ENCODE peak calls at places on chromosomes 4 and X, in seven cellular contexts. N is effector memory CD4-positive, alpha-beta T cell; P is lower lobe of right lung; B is psoas muscle; U is RWPE2; K is cardiac muscle cell; R is SK-N-SH. O is an unnamed sample. For H3K4me1 and H3K36me3, the result is how much of the 10 kb centered on the place peaks cover.

GRCh38 chr4:6221851-6222760 is 21.8 kb upstream of the JAKMIP1 start:
- DNase-seq in R (peak), P (no peak), U (no peak), K (peak), N (peak), B (no peak), O (no peak)

GRCh38 chrX:124033821-124034220 is 72.3 kb downstream of the STAG2 start:
- DNase-seq in K (peak), R (no peak), B (no peak), U (no peak), P (no peak), N (no peak), O (no peak)

GRCh38 chr4:154036856-154037255 is 248.0 kb upstream of the SFRP2 start:
- DNase-seq in N (no peak), K (no peak), P (no peak), R (no peak), B (no peak), U (no peak), O (no peak)

GRCh38 chr4:112604590-112604989 is 32.1 kb downstream of the ZGRF1 start:
- DNase-seq in K (peak), N (peak), P (no peak), R (peak), U (no peak), B (no peak), O (peak)

GRCh38 chr4:683982-684571 is 4.9 kb downstream of the SLC49A3 start:
- DNase-seq in K (peak), R (peak), P (peak), N (no peak), B (peak), U (no peak), O (peak)

GRCh38 chr4:3253808-3254207 is 4.8 kb downstream of the MSANTD1 start:
- DNase-seq in R (no peak), B (peak), N (no peak), U (peak), K (no peak), P (peak), O (no peak)

GRCh38 chrX:22760513-22761057 is 239.2 kb upstream of the DDX53 start:
- DNase-seq in K (no peak), B (no peak), U (no peak), N (no peak), P (no peak), R (peak), O (no peak)

GRCh38 chrX:13000311-13000811 is 25.5 kb downstream of the TMSB4X start:
- DNase-seq in N (no peak), R (no peak), K (no peak), B (no peak), P (peak), U (no peak), O (no peak)

GRCh38 chrX:115259238-115259875 is 25.5 kb upstream of the LRCH2 start:
- DNase-seq in B (no peak), U (no peak), R (no peak), K (peak), P (no peak), N (no peak), O (peak)

GRCh38 chr4:187396106-187396505 is 599.5 kb upstream of the ZFP42 start:
- DNase-seq in N (no peak), U (no peak), P (no peak), K (no peak), R (no peak), B (no peak), O (no peak)

GRCh38 chr4:174834477-174834876 is 5.4 kb upstream of the GLRA3 start:
- DNase-seq in N (no peak), U (no peak), P (no peak), K (no peak), B (no peak), R (no peak), O (no peak)

GRCh38 chr4:174826660-174827059 is 2.4 kb downstream of the GLRA3 start:
- DNase-seq in U (no peak), B (no peak), P (no peak), K (no peak), N (no peak), R (no peak), O (no peak)

DNA sequence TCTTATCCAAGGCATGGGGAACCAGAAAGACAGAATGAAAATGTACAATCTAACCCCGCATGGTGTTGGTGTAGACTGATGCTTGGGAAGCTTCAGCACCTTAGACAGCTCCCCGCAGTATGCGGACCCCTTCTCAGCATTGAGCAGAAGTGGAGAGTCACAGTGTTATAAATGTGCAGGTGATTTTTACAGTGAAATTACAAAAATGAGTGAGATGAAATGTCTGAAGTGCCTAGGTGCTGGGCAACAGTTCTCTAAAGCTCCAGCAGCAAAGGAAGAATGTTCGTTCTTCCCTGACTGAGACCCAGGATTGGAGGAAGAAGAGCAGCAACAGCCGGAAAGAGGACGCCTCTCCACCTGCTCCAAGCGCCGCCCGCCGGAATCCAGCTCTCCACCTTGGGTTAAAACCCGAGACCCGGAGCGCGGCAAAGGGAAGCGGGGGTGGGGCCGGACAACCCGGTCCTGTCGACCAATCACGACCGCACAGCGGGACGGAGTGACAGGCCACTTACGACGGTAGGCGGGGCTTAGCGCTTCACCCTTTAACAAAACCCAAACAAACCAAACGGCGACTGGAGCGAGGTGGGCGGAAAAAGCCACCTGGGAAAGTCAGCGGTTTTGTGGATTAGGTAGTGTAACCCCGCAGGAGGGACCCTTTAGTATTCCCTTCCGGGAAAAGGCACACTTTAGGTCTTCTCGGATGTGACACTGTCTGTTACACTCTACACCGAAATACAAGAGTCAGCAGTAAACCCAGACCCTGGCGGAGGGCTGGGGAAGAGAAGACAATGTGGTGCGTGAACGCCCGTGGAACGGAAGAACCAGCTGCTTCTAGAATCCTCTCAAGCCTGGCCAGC is at the start of gene GLRA3:
- DNase-seq in P (peak), R (peak), B (peak), N (no peak), K (peak), U (peak), O (peak)
- H3K4me3 ChIP-seq in P (peak), R (peak), B (no peak), N (no peak), K (peak), U (peak), O (no peak)

GRCh38 chr4:113621633-113622032 is 139.9 kb downstream of the CAMK2D start:
- DNase-seq in P (no peak), K (no peak), U (no peak), B (no peak), R (no peak), N (no peak), O (no peak)
- H3K4me1 ChIP-seq in P (under half), K (under half), U (under half), B (under half), R (under half), N (under half), O (under half)

GRCh38 chr4:40822781-40823180 is 73.0 kb downstream of the NSUN7 start:
- DNase-seq in U (no peak), K (no peak), R (no peak), N (no peak), B (no peak), P (no peak), O (no peak)

GRCh38 chr4:40825014-40825838 is 75.5 kb downstream of the NSUN7 start:
- DNase-seq in R (no peak), N (no peak), K (no peak), P (no peak), U (no peak), B (no peak), O (no peak)

DNA sequence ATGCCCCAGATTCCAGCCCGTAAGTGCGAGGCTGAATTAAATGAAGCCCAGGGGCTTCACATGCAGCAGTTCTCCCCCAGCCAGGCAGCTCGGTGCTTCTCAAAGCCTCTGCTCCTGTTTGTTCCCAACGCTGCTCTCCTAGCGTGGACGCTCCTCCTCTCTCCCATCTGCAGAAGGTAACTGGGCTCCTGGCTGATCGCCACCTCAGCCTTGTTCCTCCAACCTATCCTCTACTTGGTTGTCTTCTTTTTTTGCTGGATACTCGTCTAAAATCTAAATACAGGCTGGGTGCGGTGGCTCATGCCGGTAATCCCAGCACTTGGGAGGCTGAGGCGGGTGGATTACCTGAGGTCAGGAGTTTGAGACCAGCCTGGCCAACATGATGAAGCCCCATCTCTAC is 70.3 kb downstream of the NSUN7 start:
- DNase-seq in K (no peak), B (no peak), U (no peak), R (no peak), N (no peak), P (no peak), O (no peak)
- H3K36me3 ChIP-seq in K (under half), B (half or more), U (half or more), R (under half), N (under half), P (half or more), O (under half)

GRCh38 chr4:164952551-164952950 is 24.9 kb downstream of the TRIM61 start:
- DNase-seq in R (no peak), B (no peak), P (no peak), U (no peak), K (no peak), N (no peak), O (no peak)

GRCh38 chr4:164955107-164955805 is 22.2 kb downstream of the TRIM61 start:
- DNase-seq in N (no peak), R (no peak), P (no peak), B (no peak), K (no peak), U (no peak), O (no peak)

GRCh38 chr4:164959896-164960295 is 17.6 kb downstream of the TRIM61 start:
- DNase-seq in R (no peak), B (no peak), P (no peak), U (no peak), K (peak), N (no peak), O (no peak)

DNA sequence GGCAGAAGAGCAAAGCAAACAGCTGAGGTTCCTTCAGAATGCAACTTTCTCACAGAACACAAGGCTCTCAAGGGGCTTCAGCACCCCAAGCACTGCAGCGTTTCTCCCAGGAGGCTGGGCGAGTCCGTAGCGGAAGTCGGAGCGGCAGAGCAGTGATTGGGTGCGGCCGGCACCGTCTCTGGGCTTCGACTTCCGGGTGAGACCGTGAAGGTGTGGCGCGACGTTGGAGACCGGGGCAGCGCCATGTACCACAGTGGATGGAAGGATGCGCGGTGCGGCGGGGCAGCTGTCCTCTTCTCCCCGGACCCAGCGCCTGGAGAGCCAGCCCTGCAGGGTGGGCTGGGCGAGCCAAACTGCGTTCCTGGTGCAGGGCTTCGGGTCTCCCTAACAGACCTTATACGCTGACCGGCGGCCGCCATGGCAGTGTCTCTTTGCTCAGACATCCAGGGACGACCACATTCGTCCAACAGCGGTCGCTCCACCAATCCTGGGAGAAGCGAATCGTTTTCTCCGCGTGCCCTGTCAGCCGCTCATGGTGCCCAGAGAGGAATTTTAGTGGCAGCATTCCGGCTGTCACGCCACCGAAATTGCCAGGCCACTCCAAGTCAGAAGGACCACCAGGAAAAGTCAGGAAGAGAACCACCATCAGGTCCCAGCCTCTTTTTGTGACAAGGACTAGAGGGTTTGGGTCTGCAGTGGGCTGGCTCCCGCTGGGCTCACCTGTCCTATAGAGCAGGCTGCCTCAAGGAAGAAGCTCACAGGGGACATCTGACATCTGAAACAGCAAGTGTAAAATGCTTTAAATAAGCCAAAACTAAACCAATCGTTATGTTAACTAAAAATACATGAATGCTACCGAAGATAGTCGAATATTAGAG is 20.5 kb downstream of the TRIM61 start:
- DNase-seq in U (peak), K (peak), P (peak), B (peak), N (peak), R (peak), O (no peak)
- H3K4me3 ChIP-seq in U (peak), K (peak), P (peak), B (peak), N (peak), R (peak), O (no peak)

DNA sequence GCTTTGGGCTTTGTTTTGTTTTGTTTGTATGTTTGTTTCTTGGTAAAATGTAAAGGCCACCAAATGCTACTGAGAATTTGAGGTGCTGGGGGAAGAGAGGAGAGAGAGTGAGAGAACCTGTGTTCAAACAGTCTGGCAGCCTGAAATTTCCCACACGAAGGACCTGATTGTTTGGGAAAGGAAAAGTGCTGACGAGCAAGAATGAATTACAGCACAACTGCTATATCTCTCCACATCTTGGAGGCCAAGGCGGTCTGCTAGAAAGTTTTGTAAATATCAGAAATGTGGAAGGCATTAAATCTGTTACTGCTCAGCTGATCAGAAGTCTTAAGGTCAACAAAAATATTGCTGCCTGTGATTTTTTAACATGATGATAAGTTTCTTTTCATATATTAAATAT is 170.5 kb downstream of the PALLD start:
- DNase-seq in R (no peak), B (no peak), P (no peak), N (no peak), K (no peak), U (no peak), O (no peak)
- H3K4me1 ChIP-seq in R (under half), B (under half), P (under half), N (under half), K (under half), U (under half), O (under half)

GRCh38 chrX:71599965-71600364 is 18.3 kb downstream of the CXCR3 start:
- DNase-seq in B (no peak), N (no peak), U (no peak), P (no peak), R (no peak), K (no peak), O (no peak)
- H3K36me3 ChIP-seq in B (half or more), N (under half), U (under half), P (under half), R (under half), K (under half), O (under half)

GRCh38 chr4:172725581-172725980 is 443.0 kb upstream of the GALNT7 start:
- DNase-seq in P (no peak), U (no peak), B (no peak), R (no peak), K (no peak), N (no peak), O (no peak)

GRCh38 chr4:172727631-172728030 is 441.0 kb upstream of the GALNT7 start:
- DNase-seq in B (no peak), R (no peak), P (no peak), U (no peak), N (no peak), K (no peak), O (no peak)

GRCh38 chr4:172726001-172726423 is 442.6 kb upstream of the GALNT7 start:
- DNase-seq in R (no peak), K (no peak), N (no peak), P (no peak), B (no peak), U (no peak), O (no peak)
- H3K4me3 ChIP-seq in R (no peak), K (no peak), N (no peak), P (no peak), B (no peak), U (no peak), O (no peak)

DNA sequence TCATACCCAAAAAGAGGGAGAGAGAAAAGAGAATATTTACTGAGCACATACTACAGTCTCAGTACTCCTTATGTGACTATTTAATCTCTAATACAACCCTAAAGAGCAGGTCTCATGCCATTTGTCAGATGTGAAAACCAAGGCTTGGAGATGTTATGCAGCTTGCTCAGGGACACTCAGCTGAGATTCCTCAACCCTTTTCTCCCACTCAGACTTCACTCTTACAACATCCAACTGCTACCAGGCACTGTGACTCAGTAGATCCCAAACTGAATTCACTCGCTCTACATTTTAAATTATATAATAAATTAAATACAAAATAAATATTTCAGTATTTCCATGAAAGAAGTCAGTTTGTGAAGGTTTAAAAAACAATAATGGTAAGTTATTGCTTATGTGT is 53.7 kb downstream of the TSPAN5 start:
- DNase-seq in K (peak), P (no peak), N (no peak), B (no peak), U (no peak), R (no peak), O (no peak)
- H3K4me1 ChIP-seq in K (under half), P (under half), N (under half), B (under half), U (under half), R (under half), O (under half)

DNA sequence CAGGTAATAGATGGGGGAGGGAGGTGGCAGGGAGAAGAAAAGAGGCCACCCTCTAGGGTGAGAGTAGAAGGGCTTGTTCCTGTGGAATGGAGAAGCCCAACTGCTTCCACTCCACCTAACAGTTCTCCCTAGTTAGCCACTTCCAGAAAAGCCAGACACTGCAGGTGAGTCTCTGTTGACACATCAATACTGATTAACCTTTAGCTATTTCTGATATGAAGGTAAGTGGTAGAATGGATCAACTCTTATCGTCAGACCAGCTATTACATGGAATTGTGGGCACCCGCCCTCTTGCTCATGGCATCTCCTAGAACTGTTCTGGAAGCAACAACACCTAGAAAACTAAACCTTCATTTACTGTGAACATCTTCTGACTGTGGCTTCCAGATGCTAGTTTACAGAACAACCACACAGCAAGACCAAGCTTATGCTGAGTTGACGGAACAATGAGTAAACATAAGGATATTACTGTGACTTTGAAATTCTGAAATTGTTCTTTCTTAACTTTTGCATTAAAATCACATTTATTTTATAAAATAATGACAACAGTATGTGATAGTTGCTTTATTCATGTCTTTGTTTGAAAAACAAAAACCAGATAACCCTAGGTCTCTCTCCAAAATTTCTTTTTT is 44.7 kb downstream of the ANXA3 start:
- DNase-seq in P (no peak), K (no peak), B (no peak), U (no peak), R (no peak), N (no peak), O (no peak)
- H3K36me3 ChIP-seq in P (under half), K (under half), B (under half), U (half or more), R (under half), N (under half), O (under half)

GRCh38 chrX:81259008-81259713 is 57.3 kb downstream of the SH3BGRL start:
- DNase-seq in P (no peak), R (no peak), K (peak), U (no peak), B (no peak), N (no peak), O (no peak)
- H3K4me3 ChIP-seq in P (no peak), R (no peak), K (no peak), U (no peak), B (no peak), N (no peak), O (no peak)